ENCODE peak calls at places on chromosomes 6 and 20, in four cellular contexts. Y is lower lobe of right lung; C is MM.1S; Q is CD8-positive, alpha-beta T cell. T is an unnamed sample. For H3K36me3, the result is how much of the 10 kb centered on the place peaks cover.

GRCh38 chr20:44017905-44018683 is 103.4 kb downstream of the TOX2 start:
- DNase-seq in Y (peak), Q (no peak), C (no peak), T (peak)

GRCh38 chr6:132763269-132763668 is 5.6 kb upstream of the VNN2 start:
- DNase-seq in Y (no peak), C (peak), Q (peak), T (no peak)

GRCh38 chr6:97240222-97240621 is 42.8 kb downstream of the MMS22L start:
- DNase-seq in Q (no peak), C (no peak), Y (no peak), T (peak)

GRCh38 chr6:134626131-134626530 is 308.2 kb upstream of the SGK1 start:
- DNase-seq in Y (no peak), C (no peak), Q (no peak), T (no peak)

GRCh38 chr20:2692886-2693285 is 306 bp downstream of the EBF4 start:
- DNase-seq in Y (no peak), C (no peak), Q (no peak), T (no peak)

GRCh38 chr6:113894712-113895674 is 37.8 kb downstream of the MARCKS start:
- DNase-seq in Y (no peak), Q (no peak), C (no peak), T (no peak)

GRCh38 chr6:27810768-27811298 is 101.4 kb downstream of the OR2B2 start:
- DNase-seq in Q (no peak), C (peak), Y (no peak), T (no peak)

GRCh38 chr20:1805161-1805581 is 90.0 kb upstream of the SIRPA start:
- DNase-seq in C (no peak), Q (no peak), Y (no peak), T (no peak)

GRCh38 chr6:72084992-72085569 is 198.7 kb downstream of the RIMS1 start:
- DNase-seq in C (peak), Y (no peak), Q (no peak), T (no peak)

GRCh38 chr20:13008761-13009681 is at the start of gene SPTLC3:
- DNase-seq in C (no peak), Q (no peak), Y (no peak), T (no peak)

GRCh38 chr6:47787620-47788497 is 6.0 kb downstream of the OPN5 start:
- DNase-seq in C (peak), Y (peak), Q (peak), T (no peak)

GRCh38 chr6:159097256-159097655 is 52.5 kb upstream of the TAGAP start:
- DNase-seq in Q (no peak), C (no peak), Y (no peak), T (no peak)

GRCh38 chr20:18005170-18005989 is 36.6 kb downstream of the MGME1 start:
- DNase-seq in Y (no peak), C (no peak), Q (no peak), T (no peak)

GRCh38 chr6:25939593-25939992 is 9.1 kb upstream of the SLC17A2 start:
- DNase-seq in Y (no peak), C (no peak), Q (no peak), T (no peak)

GRCh38 chr6:36755435-36756348 is 58.1 kb downstream of the RAB44 start:
- DNase-seq in Y (no peak), Q (peak), C (peak), T (no peak)

GRCh38 chr20:2379511-2380229 is 1.0 kb upstream of the TGM6 start:
- DNase-seq in Y (no peak), Q (no peak), C (peak), T (no peak)

GRCh38 chr20:50296450-50297375 is 106.1 kb downstream of the CEBPB start:
- DNase-seq in Q (no peak), Y (no peak), C (no peak), T (no peak)

GRCh38 chr20:12984863-12985262 is 23.9 kb upstream of the SPTLC3 start:
- DNase-seq in Y (no peak), Q (no peak), C (no peak), T (no peak)

GRCh38 chr6:138005846-138006245 is 101.4 kb downstream of the PERP start:
- DNase-seq in C (peak), Q (no peak), Y (no peak), T (no peak)

GRCh38 chr6:148450866-148451265 is 108.2 kb downstream of the SASH1 start:
- DNase-seq in Y (no peak), C (no peak), Q (no peak), T (no peak)

GRCh38 chr6:140576004-140576555 is 1201.6 kb upstream of the CITED2 start:
- DNase-seq in Q (no peak), Y (no peak), C (no peak), T (no peak)

GRCh38 chr6:107819976-107820551 is 4.0 kb downstream of the SCML4 start:
- DNase-seq in C (no peak), Q (peak), Y (no peak), T (no peak)

GRCh38 chr6:142300758-142301251 is 1.0 kb upstream of the ADGRG6 start:
- DNase-seq in C (no peak), Y (peak), Q (no peak), T (no peak)

GRCh38 chr20:47926731-47927130 is 141.4 kb upstream of the SULF2 start:
- DNase-seq in C (no peak), Y (no peak), Q (no peak), T (no peak)

GRCh38 chr6:130575557-130575956 is 209.7 kb downstream of the TMEM200A start:
- DNase-seq in Y (no peak), Q (no peak), C (no peak), T (no peak)

GRCh38 chr6:163085861-163086562 is 328.5 kb upstream of the QKI start:
- DNase-seq in Y (no peak), Q (no peak), C (no peak), T (no peak)

DNA sequence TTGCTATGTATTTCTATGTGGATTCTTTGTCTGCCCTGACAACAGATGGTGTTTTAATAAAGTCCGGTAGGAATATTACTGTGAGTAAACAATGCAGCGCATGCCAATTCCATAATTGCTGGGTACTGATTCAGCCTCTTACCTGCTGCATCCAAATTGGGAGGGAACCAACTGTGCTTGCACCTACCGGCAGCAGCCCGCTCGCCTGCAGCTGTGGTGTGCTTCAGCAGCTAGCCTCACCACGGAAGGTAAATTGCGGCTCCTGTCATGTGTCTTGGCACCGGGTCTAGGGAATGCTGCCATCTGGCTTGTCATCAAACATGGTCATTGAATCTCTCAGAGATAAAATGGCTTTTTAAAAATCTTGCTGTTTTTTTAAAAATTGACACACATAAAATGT is 704.8 kb upstream of the SLC35B3 start:
- DNase-seq in Q (no peak), C (no peak), Y (peak), T (no peak)
- H3K4me3 ChIP-seq in Q (no peak), C (no peak), Y (no peak), T (no peak)

GRCh38 chr6:33851959-33852358 is 48.2 kb upstream of the MLN start:
- DNase-seq in Y (no peak), C (no peak), Q (no peak), T (no peak)
- TF ChIP-seq CTCF in Y (peak), C (peak), Q (no peak), T (peak)

GRCh38 chr6:31691564-31692108 is 10.8 kb upstream of the LY6G5C start:
- DNase-seq in C (no peak), Q (no peak), Y (no peak), T (no peak)
- H3K36me3 ChIP-seq in C (under half), Q (half or more), Y (half or more), T (under half)

GRCh38 chr6:121403981-121404380 is 31.5 kb upstream of the GJA1 start:
- DNase-seq in Q (no peak), C (no peak), Y (no peak), T (no peak)

GRCh38 chr6:121413831-121414368 is 21.5 kb upstream of the GJA1 start:
- DNase-seq in Q (no peak), C (no peak), Y (no peak), T (no peak)

GRCh38 chr6:121405306-121405705 is 30.1 kb upstream of the GJA1 start:
- DNase-seq in Q (no peak), Y (no peak), C (no peak), T (no peak)

DNA sequence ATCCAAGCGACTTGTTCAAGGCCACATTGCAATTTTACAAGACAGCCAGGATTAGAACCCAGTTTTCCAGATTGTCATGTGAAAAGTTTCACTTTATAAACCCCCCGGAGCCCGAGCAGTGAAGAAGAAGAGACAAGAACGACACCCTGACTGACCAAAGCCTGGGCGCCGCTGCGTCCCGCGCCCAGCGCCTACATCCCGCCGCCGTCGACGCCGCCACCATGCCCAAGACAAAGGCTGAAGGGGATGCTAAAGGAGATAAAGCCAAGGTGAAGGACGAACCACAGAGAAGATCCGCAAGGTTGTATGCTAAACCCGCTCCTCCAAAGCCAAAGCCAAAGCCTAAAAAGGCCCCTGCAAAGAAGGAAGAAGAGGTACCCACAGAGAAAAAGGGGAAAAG is 27.1 kb upstream of the GJA1 start:
- DNase-seq in Q (no peak), Y (no peak), C (no peak), T (no peak)
- H3K4me3 ChIP-seq in Q (no peak), Y (no peak), C (no peak), T (no peak)

DNA sequence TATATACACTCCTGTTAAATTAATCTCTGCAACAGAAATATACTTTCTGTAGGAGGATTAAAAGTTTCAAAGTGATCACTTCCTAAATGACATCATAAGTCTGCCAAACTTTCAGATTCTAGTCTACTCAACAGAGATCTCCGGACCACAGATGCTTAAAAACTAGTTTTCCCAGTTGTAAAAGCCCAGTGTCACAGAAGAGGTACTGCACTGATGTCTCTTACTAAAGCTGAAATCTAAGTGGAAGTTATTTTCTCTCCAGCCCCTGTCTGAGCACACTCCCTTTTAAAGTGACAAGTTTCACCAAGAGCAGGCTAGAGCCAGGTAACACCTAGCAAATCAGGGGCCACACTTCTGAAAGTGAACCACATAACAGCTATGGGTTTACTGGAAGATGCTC is 71.6 kb upstream of the DST start:
- DNase-seq in Q (no peak), Y (no peak), C (no peak), T (no peak)
- TF ChIP-seq CTCF in Q (no peak), Y (no peak), C (no peak), T (no peak)